ENCODE peak calls at places on chromosomes 6 and 20, in nine cellular contexts. One of them, this sample, is unnamed.

GRCh38 chr6:136750821-136751220 is 41.5 kb downstream of the MAP3K5 start:
- DNase-seq in Ammon's horn: no peak
- DNase-seq in nephron progenitor cell: no peak
- DNase-seq in SW 1271: no peak
- DNase-seq in B cell: no peak
- DNase-seq in left lung: no peak
- DNase-seq in EH: peak
- DNase-seq in WTC11: no peak
- DNase-seq in heart right ventricle: no peak
- DNase-seq in this sample: no peak

GRCh38 chr6:15207923-15208322 is 37.9 kb upstream of the JARID2 start:
- DNase-seq in Ammon's horn: no peak
- DNase-seq in nephron progenitor cell: no peak
- DNase-seq in SW 1271: no peak
- DNase-seq in B cell: no peak
- DNase-seq in left lung: no peak
- DNase-seq in EH: peak
- DNase-seq in WTC11: no peak
- DNase-seq in heart right ventricle: no peak
- DNase-seq in this sample: no peak

GRCh38 chr6:148746363-148747144 is at the start of gene UST:
- DNase-seq in Ammon's horn: peak
- DNase-seq in nephron progenitor cell: peak
- DNase-seq in SW 1271: peak
- DNase-seq in B cell: peak
- DNase-seq in left lung: peak
- DNase-seq in EH: peak
- DNase-seq in WTC11: peak
- DNase-seq in heart right ventricle: peak
- DNase-seq in this sample: peak

GRCh38 chr6:42454428-42454791 is 2.7 kb upstream of the TRERF1 start:
- DNase-seq in Ammon's horn: no peak
- DNase-seq in nephron progenitor cell: peak
- DNase-seq in SW 1271: no peak
- DNase-seq in B cell: peak
- DNase-seq in left lung: peak
- DNase-seq in EH: no peak
- DNase-seq in WTC11: peak
- DNase-seq in heart right ventricle: peak
- DNase-seq in this sample: no peak

GRCh38 chr6:160930547-160931377 is 60.8 kb upstream of the MAP3K4 start:
- DNase-seq in Ammon's horn: peak
- DNase-seq in nephron progenitor cell: peak
- DNase-seq in SW 1271: peak
- DNase-seq in B cell: peak
- DNase-seq in left lung: peak
- DNase-seq in EH: peak
- DNase-seq in WTC11: peak
- DNase-seq in heart right ventricle: peak
- DNase-seq in this sample: peak

GRCh38 chr20:38249536-38250310 is 10.8 kb downstream of the KIAA1755 start:
- DNase-seq in Ammon's horn: no peak
- DNase-seq in nephron progenitor cell: no peak
- DNase-seq in SW 1271: no peak
- DNase-seq in B cell: no peak
- DNase-seq in left lung: no peak
- DNase-seq in EH: peak
- DNase-seq in WTC11: no peak
- DNase-seq in heart right ventricle: no peak
- DNase-seq in this sample: no peak

GRCh38 chr6:133641111-133641510 is 247.8 kb upstream of the TCF21 start:
- DNase-seq in Ammon's horn: no peak
- DNase-seq in nephron progenitor cell: no peak
- DNase-seq in SW 1271: no peak
- DNase-seq in B cell: no peak
- DNase-seq in left lung: no peak
- DNase-seq in EH: peak
- DNase-seq in WTC11: no peak
- DNase-seq in heart right ventricle: no peak
- DNase-seq in this sample: no peak

GRCh38 chr6:163460307-163460782 is 45.8 kb downstream of the QKI start:
- DNase-seq in Ammon's horn: no peak
- DNase-seq in nephron progenitor cell: no peak
- DNase-seq in SW 1271: peak
- DNase-seq in B cell: peak
- DNase-seq in left lung: no peak
- DNase-seq in EH: peak
- DNase-seq in WTC11: no peak
- DNase-seq in heart right ventricle: no peak
- DNase-seq in this sample: no peak

GRCh38 chr20:24970030-24970553 is 21.0 kb downstream of the CST7 start:
- DNase-seq in Ammon's horn: no peak
- DNase-seq in nephron progenitor cell: no peak
- DNase-seq in SW 1271: no peak
- DNase-seq in B cell: no peak
- DNase-seq in left lung: no peak
- DNase-seq in EH: no peak
- DNase-seq in WTC11: no peak
- DNase-seq in heart right ventricle: no peak
- DNase-seq in this sample: no peak

GRCh38 chr6:125926711-125927110 is 29.9 kb upstream of the HINT3 start:
- DNase-seq in Ammon's horn: peak
- DNase-seq in nephron progenitor cell: no peak
- DNase-seq in SW 1271: no peak
- DNase-seq in B cell: no peak
- DNase-seq in left lung: no peak
- DNase-seq in EH: peak
- DNase-seq in WTC11: no peak
- DNase-seq in heart right ventricle: no peak
- DNase-seq in this sample: no peak

GRCh38 chr6:150894935-150895686 is 29.6 kb downstream of the MTHFD1L start:
- DNase-seq in Ammon's horn: no peak
- DNase-seq in nephron progenitor cell: no peak
- DNase-seq in SW 1271: no peak
- DNase-seq in B cell: no peak
- DNase-seq in left lung: no peak
- DNase-seq in EH: peak
- DNase-seq in WTC11: no peak
- DNase-seq in heart right ventricle: no peak
- DNase-seq in this sample: peak

GRCh38 chr6:52352239-52353008 is 9.5 kb upstream of the PAQR8 start:
- DNase-seq in Ammon's horn: peak
- DNase-seq in nephron progenitor cell: no peak
- DNase-seq in SW 1271: peak
- DNase-seq in B cell: peak
- DNase-seq in left lung: peak
- DNase-seq in EH: peak
- DNase-seq in WTC11: no peak
- DNase-seq in heart right ventricle: no peak
- DNase-seq in this sample: peak

GRCh38 chr20:32534661-32535240 is 50.4 kb downstream of the NOL4L start:
- DNase-seq in Ammon's horn: no peak
- DNase-seq in nephron progenitor cell: no peak
- DNase-seq in SW 1271: no peak
- DNase-seq in B cell: no peak
- DNase-seq in left lung: no peak
- DNase-seq in EH: no peak
- DNase-seq in WTC11: peak
- DNase-seq in heart right ventricle: no peak
- DNase-seq in this sample: no peak

This sample was measured in mammary epithelial cell.